ENCODE peak calls at places on chromosomes 12 and 14, in seven cellular contexts. X, N, T, I, V, S and P are unnamed samples.

GRCh38 chr12:113056631-113057488 is at the start of gene DTX1:
- DNase-seq in X (peak; percentile 49), N (no peak), T (peak; percentile 31), I (peak; percentile 41), V (peak; percentile 53), S (no peak), P (no peak)

GRCh38 chr12:52061470-52062166 is 8.2 kb upstream of the ATG101 start:
- DNase-seq in X (peak; percentile 92), N (no peak), T (peak; percentile 20), I (no peak), V (no peak), S (no peak), P (no peak)

GRCh38 chr14:25007832-25008231 is 42.1 kb downstream of the STXBP6 start:
- DNase-seq in X (peak; percentile 17), N (no peak), T (no peak), I (peak; percentile 10), V (no peak), S (no peak), P (no peak)

GRCh38 chr12:91406920-91407341 is 224.3 kb upstream of the DCN start:
- DNase-seq in X (no peak), N (no peak), T (no peak), I (no peak), V (no peak), S (no peak), P (no peak)

GRCh38 chr14:45065540-45065939 is 18.4 kb upstream of the PRPF39 start:
- DNase-seq in X (no peak), N (no peak), T (no peak), I (no peak), V (no peak), S (no peak), P (no peak)

GRCh38 chr14:92464716-92465115 is 48.9 kb upstream of the RIN3 start:
- DNase-seq in X (no peak), N (no peak), T (no peak), I (no peak), V (no peak), S (no peak), P (no peak)

GRCh38 chr14:84375235-84375634 is 1154.7 kb upstream of the FLRT2 start:
- DNase-seq in X (no peak), N (no peak), T (no peak), I (no peak), V (no peak), S (no peak), P (no peak)

GRCh38 chr14:99408286-99408970 is 72.2 kb downstream of the SETD3 start:
- DNase-seq in X (no peak), N (no peak), T (no peak), I (no peak), V (no peak), S (no peak), P (no peak)

GRCh38 chr12:12123209-12123608 is 52.5 kb downstream of the BCL2L14 start:
- DNase-seq in X (no peak), N (no peak), T (no peak), I (no peak), V (no peak), S (no peak), P (no peak)

GRCh38 chr14:102138935-102139247 is 806 bp upstream of the WDR20 start:
- DNase-seq in X (peak; percentile 54), N (no peak), T (no peak), I (no peak), V (no peak), S (no peak), P (no peak)